ENCODE peak calls at places on chromosome 15, in five cellular contexts. A is sigmoid colon; W is naive thymus-derived CD8-positive, alpha-beta T cell; R is activated CD4-positive, alpha-beta T cell treated with anti-CD3 and anti-CD28 coated beads, Interleukin-2, amount 10 ng/mL, durations not matched to agents 7 days and 5 days; B is effector memory CD8-positive, alpha-beta T cell. T is an unnamed sample.
A peak's percentile ranks its signal among the peaks of the same experiment; 100 is the strongest.

GRCh38 chr15:36364377-36364776 is 215.0 kb upstream of the CDIN1 start:
- DNase-seq in A (no peak), W (no peak), R (no peak), B (no peak), T (no peak)

GRCh38 chr15:90425726-90426346 is 37.8 kb downstream of the IQGAP1 start:
- DNase-seq in A (no peak), W (no peak), R (no peak), B (no peak), T (peak; percentile 85)

GRCh38 chr15:76968310-76968709 is 26.6 kb upstream of the PSTPIP1 start:
- DNase-seq in A (no peak), W (no peak), R (no peak), B (no peak), T (no peak)

GRCh38 chr15:47351501-47351900 is 365.8 kb upstream of the SEMA6D start:
- DNase-seq in A (no peak), W (no peak), R (no peak), B (no peak), T (no peak)

GRCh38 chr15:57551717-57552677 is 39.7 kb upstream of the MYZAP start:
- DNase-seq in A (no peak), W (no peak), R (no peak), B (no peak), T (peak; percentile 91)

GRCh38 chr15:76185716-76186115 is 125.6 kb downstream of the ETFA start:
- DNase-seq in A (no peak), W (no peak), R (peak; percentile 25), B (no peak), T (peak; percentile 97)

GRCh38 chr15:100438570-100438969 is 90.2 kb downstream of the CERS3 start:
- DNase-seq in A (peak; percentile 79), W (peak; percentile 2), R (no peak), B (no peak), T (no peak)

GRCh38 chr15:75508741-75509532 is 57.4 kb upstream of the SIN3A start:
- DNase-seq in A (no peak), W (no peak), R (peak; percentile 53), B (peak; percentile 18), T (peak; percentile 54)

GRCh38 chr15:91857224-91857585 is 3.7 kb downstream of the SLCO3A1 start:
- DNase-seq in A (no peak), W (no peak), R (no peak), B (no peak), T (no peak)

GRCh38 chr15:62894322-62895085 is 148.0 kb upstream of the TPM1 start:
- DNase-seq in A (no peak), W (no peak), R (no peak), B (no peak), T (no peak)

GRCh38 chr15:54150255-54150654 is 172.0 kb downstream of the UNC13C start:
- DNase-seq in A (no peak), W (no peak), R (no peak), B (no peak), T (no peak)

GRCh38 chr15:75694241-75695182 is 18.1 kb downstream of the CSPG4 start:
- DNase-seq in A (peak; percentile 96), W (no peak), R (no peak), B (no peak), T (peak; percentile 99)

GRCh38 chr15:70238917-70239316 is 141.2 kb upstream of the TLE3 start:
- DNase-seq in A (peak; percentile 28), W (no peak), R (no peak), B (no peak), T (no peak)

GRCh38 chr15:40097968-40098476 is 10.7 kb downstream of the BMF start:
- DNase-seq in A (peak; percentile 77), W (no peak), R (no peak), B (no peak), T (peak; percentile 51)

GRCh38 chr15:28167042-28167441 is 67.9 kb upstream of the OCA2 start:
- DNase-seq in A (no peak), W (no peak), R (no peak), B (no peak), T (no peak)

GRCh38 chr15:73442968-73443367 is at the start of gene REC114:
- DNase-seq in A (no peak), W (no peak), R (no peak), B (no peak), T (no peak)

GRCh38 chr15:39582286-39582976 is 1.6 kb downstream of the THBS1 start:
- DNase-seq in A (peak; percentile 86), W (no peak), R (no peak), B (no peak), T (peak; percentile 79)

GRCh38 chr15:60651155-60651554 is 172.2 kb upstream of the ICE2 start:
- DNase-seq in A (no peak), W (no peak), R (no peak), B (no peak), T (no peak)